ENCODE peak calls at places on chromosomes 1 and 21, in seven cellular contexts. A, H, S, N, U, E and W are unnamed samples.

GRCh38 chr1:153985341-153985912 is 712 bp downstream of the RAB13 start:
- DNase-seq in E (no peak), H (no peak), N (no peak), S (peak; percentile 62), A (peak; percentile 81), U (no peak), W (no peak)

GRCh38 chr1:40416709-40417108 is 33.6 kb upstream of the ZFP69B start:
- DNase-seq in N (no peak), E (no peak), H (no peak), A (no peak), S (no peak), U (no peak), W (no peak)

GRCh38 chr1:103514920-103515503 is 10.5 kb upstream of the RNPC3 start:
- DNase-seq in H (no peak), S (peak; percentile 52), A (peak; percentile 87), N (no peak), E (no peak), U (no peak), W (no peak)

GRCh38 chr1:244049142-244049968 is 1.7 kb upstream of the ZBTB18 start:
- DNase-seq in H (no peak), E (peak; percentile 94), S (no peak), A (peak; percentile 19), N (no peak), U (no peak), W (no peak)

GRCh38 chr1:155192346-155193274 is 15.1 kb downstream of the THBS3 start:
- DNase-seq in U (no peak), N (no peak), A (no peak), H (peak; percentile 89), E (no peak), S (no peak), W (no peak)

GRCh38 chr1:145918992-145919939 is 749 bp upstream of the PEX11B start:
- DNase-seq in A (peak; percentile 49), N (no peak), S (peak; percentile 48), E (peak; percentile 89), U (no peak), H (peak; percentile 73), W (no peak)

GRCh38 chr1:165367375-165367993 is 11.0 kb upstream of the LMX1A start:
- DNase-seq in H (peak; percentile 86), E (peak; percentile 80), A (peak; percentile 83), S (peak; percentile 51), U (peak; percentile 53), N (no peak), W (peak; percentile 48)

GRCh38 chr21:43609501-43610340 is 49.6 kb downstream of the HSF2BP start:
- DNase-seq in N (no peak), E (no peak), U (no peak), H (peak; percentile 84), S (peak; percentile 69), A (peak; percentile 86), W (no peak)

GRCh38 chr1:200888349-200888838 is 6.3 kb upstream of the INAVA start:
- DNase-seq in S (no peak), U (no peak), E (peak; percentile 90), H (no peak), N (no peak), A (no peak), W (no peak)

GRCh38 chr1:12185036-12185435 is 18.2 kb downstream of the TNFRSF1B start:
- DNase-seq in U (no peak), N (no peak), H (no peak), E (no peak), A (peak; percentile 57), S (no peak), W (no peak)

GRCh38 chr1:12183095-12183794 is 16.5 kb downstream of the TNFRSF1B start:
- DNase-seq in H (no peak), S (no peak), U (no peak), A (no peak), N (no peak), E (peak; percentile 72), W (no peak)

GRCh38 chr1:12185556-12186276 is 18.9 kb downstream of the TNFRSF1B start:
- DNase-seq in N (no peak), S (no peak), A (peak; percentile 43), U (no peak), H (no peak), E (no peak), W (no peak)

GRCh38 chr1:12182410-12182946 is 15.7 kb downstream of the TNFRSF1B start:
- DNase-seq in U (no peak), A (no peak), E (no peak), N (no peak), S (no peak), H (no peak), W (no peak)

GRCh38 chr1:12184008-12184681 is 17.4 kb downstream of the TNFRSF1B start:
- DNase-seq in H (peak; percentile 56), A (peak; percentile 98), U (no peak), N (no peak), S (peak; percentile 66), E (peak; percentile 93), W (no peak)
- TF ChIP-seq CTCF in H (no peak), A (peak; percentile 56), U (no peak), N (no peak), S (peak; percentile 61), E (no peak), W (peak; percentile 42)

GRCh38 chr1:202540448-202540847 is 169.8 kb downstream of the SYT2 start:
- DNase-seq in E (no peak), A (no peak), S (no peak), H (no peak), N (no peak), U (no peak), W (no peak)
- H3K4me3 ChIP-seq in E (peak overlapping the region; percentile 32), A (no peak overlapping the region), S (no peak overlapping the region), H (peak overlapping the region; percentile 41), N (peak overlapping the region; percentile 19), U (no peak overlapping the region), W (no peak overlapping the region)

DNA sequence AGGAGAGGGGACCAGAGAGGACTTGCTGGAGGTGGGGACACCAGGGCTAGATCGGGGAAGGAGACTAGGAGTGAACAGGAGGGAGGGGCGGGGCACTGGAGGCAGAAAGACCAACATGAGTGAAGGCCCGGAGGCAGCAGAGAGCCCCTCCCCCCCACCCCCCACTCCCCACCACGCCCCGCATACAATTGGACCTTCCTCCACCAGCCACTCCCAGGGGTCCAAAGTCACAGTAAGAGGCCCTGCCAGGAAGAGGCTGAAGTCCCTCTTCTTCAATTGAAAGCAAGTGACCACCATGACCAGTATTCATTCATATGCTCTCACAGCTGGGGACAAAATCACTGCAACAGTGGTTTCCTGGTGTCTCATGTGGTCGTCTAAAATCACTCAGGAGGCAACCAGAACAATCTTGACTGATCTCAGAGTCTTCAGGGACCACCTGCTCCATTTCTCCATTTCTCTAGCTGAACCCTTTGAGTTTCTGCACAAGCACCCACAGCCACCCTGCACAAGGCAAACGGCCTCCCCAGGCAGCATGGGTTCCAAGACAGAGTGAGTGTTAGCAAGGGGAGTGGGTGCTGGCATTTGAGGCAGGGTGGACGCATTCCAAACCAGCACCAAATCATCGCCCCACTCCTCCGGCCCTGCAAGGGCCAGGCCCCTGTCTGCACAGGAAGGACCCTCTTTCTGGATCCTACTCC is 17.0 kb upstream of the MATN1 start:
- DNase-seq in A (no peak), N (no peak), S (no peak), E (no peak), H (no peak), U (no peak), W (no peak)
- TF ChIP-seq CTCF in A (no peak), N (no peak), S (no peak), E (no peak), H (no peak), U (no peak), W (no peak)

DNA sequence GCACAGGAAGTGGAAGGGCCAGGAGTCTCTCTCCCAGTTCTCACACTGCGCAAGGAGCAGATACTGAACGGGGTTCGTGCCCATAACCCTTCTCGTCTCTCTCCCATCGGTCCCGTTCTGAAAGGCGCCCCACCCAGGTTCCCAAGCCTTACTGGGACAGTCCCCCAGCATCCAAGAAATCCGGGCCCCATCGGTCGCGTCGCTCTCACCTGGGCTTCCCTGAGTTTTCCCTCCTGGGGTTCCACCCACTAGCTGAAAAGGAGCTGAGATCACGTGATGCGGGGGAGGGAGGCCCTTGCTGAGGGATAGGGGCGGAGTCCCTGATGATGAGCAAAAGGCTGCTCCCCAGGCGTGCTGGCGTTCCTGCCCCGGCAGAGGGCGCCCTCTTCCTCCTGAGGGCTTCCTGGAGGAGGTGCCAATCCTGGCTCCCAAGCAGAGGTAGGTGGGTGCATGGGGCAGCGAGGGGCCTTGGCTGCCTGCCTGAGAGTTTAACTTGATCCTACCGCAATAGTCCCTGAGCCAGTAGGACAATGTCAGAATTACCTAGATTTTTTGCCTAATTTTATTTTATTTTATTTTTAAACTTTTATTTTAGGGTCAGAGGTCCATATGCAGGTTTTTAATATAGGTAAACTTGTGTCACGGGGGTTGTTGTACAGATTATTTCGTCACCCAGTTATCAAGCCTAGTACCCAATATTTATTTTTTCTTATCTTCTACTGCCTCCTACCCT is at the start of gene SPOCD1:
- DNase-seq in A (peak; percentile 86), U (no peak), E (peak; percentile 95), H (peak; percentile 84), N (peak; percentile 23), S (peak; percentile 82), W (no peak)
- H3K4me3 ChIP-seq in A (peak within 1 kb of the TSS; percentile 40), U (no peak within 1 kb of the TSS), E (no peak within 1 kb of the TSS), H (peak within 1 kb of the TSS; percentile 10), N (no peak within 1 kb of the TSS), S (peak within 1 kb of the TSS; percentile 48), W (no peak within 1 kb of the TSS)

GRCh38 chr1:5828322-5828935 is 163.8 kb downstream of the NPHP4 start:
- DNase-seq in H (no peak), E (peak; percentile 36), S (no peak), U (no peak), A (no peak), N (no peak), W (no peak)
- TF ChIP-seq CTCF in H (no peak), E (no peak), S (no peak), U (no peak), A (no peak), N (no peak), W (no peak)

GRCh38 chr1:5901150-5901549 is 91.1 kb downstream of the NPHP4 start:
- DNase-seq in A (no peak), S (no peak), N (no peak), E (peak; percentile 16), H (no peak), U (no peak), W (no peak)

GRCh38 chr1:5895446-5896406 is 96.5 kb downstream of the NPHP4 start:
- DNase-seq in E (peak; percentile 12), S (no peak), U (no peak), A (no peak), H (no peak), N (no peak), W (no peak)

GRCh38 chr1:5896706-5897105 is 95.5 kb downstream of the NPHP4 start:
- DNase-seq in H (no peak), A (no peak), N (no peak), U (no peak), S (no peak), E (peak; percentile 49), W (no peak)

GRCh38 chr1:5898266-5898665 is 94.0 kb downstream of the NPHP4 start:
- DNase-seq in A (no peak), U (no peak), S (no peak), E (peak; percentile 61), H (no peak), N (no peak), W (no peak)

DNA sequence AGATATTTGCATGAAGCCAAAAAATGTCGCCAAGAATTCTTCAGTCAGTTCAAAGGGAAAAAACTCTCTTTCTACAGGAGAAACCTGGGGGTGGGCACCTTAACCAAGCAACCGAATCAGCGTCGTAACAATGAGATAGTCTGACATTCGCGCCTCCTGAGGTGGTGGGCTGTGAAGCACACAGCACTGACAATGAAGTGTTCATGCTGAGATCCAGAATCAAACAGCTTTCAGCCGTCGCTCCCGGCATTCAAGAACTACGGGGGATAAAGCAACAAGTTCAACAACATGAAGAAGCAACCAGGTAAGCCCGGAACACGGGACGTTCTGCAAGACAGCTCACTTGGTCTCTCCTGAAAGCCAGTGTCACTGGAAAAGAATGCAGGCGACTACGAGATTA is 94.9 kb downstream of the NPHP4 start:
- DNase-seq in E (peak; percentile 39), H (no peak), U (no peak), S (no peak), N (no peak), A (no peak), W (no peak)
- H3K4me3 ChIP-seq in E (no peak overlapping the region), H (no peak overlapping the region), U (no peak overlapping the region), S (no peak overlapping the region), N (no peak overlapping the region), A (no peak overlapping the region), W (no peak overlapping the region)